ENCODE peak calls at places on chromosomes 13 and 19, in seven cellular contexts. L, A, J, V, I, R and N are unnamed samples.

GRCh38 chr13:32538234-32538620 is 368 bp downstream of the N4BP2L2 start:
- DNase-seq in L (no peak), A (peak), J (peak), V (peak), I (peak), R (peak), N (no peak)

GRCh38 chr13:20033486-20033885 is 75.0 kb downstream of the ZMYM2 start:
- DNase-seq in L (no peak), A (no peak), J (no peak), V (no peak), I (no peak), R (no peak), N (no peak)

GRCh38 chr19:18156841-18157464 is 4.0 kb downstream of the PIK3R2 start:
- DNase-seq in L (no peak), A (peak), J (no peak), V (no peak), I (peak), R (peak), N (peak)

GRCh38 chr19:15317392-15318011 is 14.8 kb downstream of the BRD4 start:
- DNase-seq in L (no peak), A (peak), J (no peak), V (no peak), I (no peak), R (peak), N (no peak)

GRCh38 chr13:90701264-90701663 is 646.2 kb upstream of the MIR17HG start:
- DNase-seq in L (no peak), A (no peak), J (no peak), V (no peak), I (no peak), R (no peak), N (no peak)

GRCh38 chr19:34366670-34367423 is 1.9 kb downstream of the GPI start:
- DNase-seq in L (no peak), A (peak), J (no peak), V (no peak), I (no peak), R (peak), N (no peak)

GRCh38 chr19:2578391-2578826 is 102.5 kb downstream of the GADD45B start:
- DNase-seq in L (no peak), A (peak), J (no peak), V (no peak), I (no peak), R (peak), N (no peak)

GRCh38 chr19:51699170-51699569 is 6.0 kb downstream of the SPACA6 start:
- DNase-seq in L (no peak), A (no peak), J (no peak), V (no peak), I (no peak), R (no peak), N (no peak)

GRCh38 chr19:35868172-35868822 is at the start of gene APLP1:
- DNase-seq in L (no peak), A (peak), J (no peak), V (peak), I (peak), R (peak), N (peak)

GRCh38 chr13:23709521-23709920 is 139.3 kb downstream of the TNFRSF19 start:
- DNase-seq in L (no peak), A (peak), J (no peak), V (no peak), I (no peak), R (no peak), N (no peak)

GRCh38 chr13:98394820-98395510 is 181.9 kb downstream of the STK24 start:
- DNase-seq in L (no peak), A (no peak), J (no peak), V (no peak), I (no peak), R (no peak), N (no peak)

GRCh38 chr19:45824041-45824471 is 8.9 kb upstream of the RSPH6A start:
- DNase-seq in L (no peak), A (no peak), J (no peak), V (no peak), I (peak), R (no peak), N (peak)

GRCh38 chr19:40219721-40220276 is 1.6 kb upstream of the TTC9B start:
- DNase-seq in L (peak), A (peak), J (peak), V (no peak), I (no peak), R (no peak), N (no peak)

GRCh38 chr13:20475927-20476691 is 49.5 kb downstream of the CRYL1 start:
- DNase-seq in L (no peak), A (no peak), J (no peak), V (no peak), I (no peak), R (no peak), N (no peak)